ENCODE peak calls at places on chromosomes 16 and 17, in five cellular contexts. A is stomach, C is GM23338, T is K562, V is sigmoid colon. K is an unnamed sample. For H3K4me1, the result is how much of the 10 kb centered on the place peaks cover.

GRCh38 chr16:85458952-85459351 is 154.2 kb upstream of the GSE1 start:
- DNase-seq in A (peak), C (no peak), T (no peak), V (no peak), K (no peak)

GRCh38 chr17:1241904-1242303 is 28.3 kb upstream of the BHLHA9 start:
- DNase-seq in A (no peak), C (no peak), T (no peak), V (peak), K (no peak)

GRCh38 chr17:33515974-33516373 is 222.9 kb upstream of the ASIC2 start:
- DNase-seq in A (no peak), C (no peak), T (no peak), V (no peak), K (no peak)

GRCh38 chr16:82176204-82176603 is 6.2 kb upstream of the MPHOSPH6 start:
- DNase-seq in A (no peak), C (no peak), T (no peak), V (no peak), K (no peak)

GRCh38 chr17:8503368-8503767 is 67.7 kb downstream of the NDEL1 start:
- DNase-seq in A (no peak), C (no peak), T (no peak), V (no peak), K (no peak)

GRCh38 chr16:55302635-55303034 is 21.4 kb upstream of the IRX6 start:
- DNase-seq in A (no peak), C (peak), T (no peak), V (no peak), K (no peak)

GRCh38 chr17:20120835-20121234 is 111.7 kb downstream of the SPECC1 start:
- DNase-seq in A (no peak), C (no peak), T (no peak), V (no peak), K (no peak)

GRCh38 chr16:14056970-14057369 is 14.1 kb upstream of the MRTFB start:
- DNase-seq in A (no peak), C (no peak), T (no peak), V (no peak), K (no peak)

GRCh38 chr16:69880640-69881133 is 70.4 kb upstream of the CLEC18A start:
- DNase-seq in A (no peak), C (no peak), T (no peak), V (no peak), K (no peak)

GRCh38 chr17:80799553-80800403 is 191.9 kb upstream of the CHMP6 start:
- DNase-seq in A (no peak), C (no peak), T (no peak), V (no peak), K (no peak)

GRCh38 chr17:47862621-47863440 is 11.9 kb upstream of the SP6 start:
- DNase-seq in A (no peak), C (no peak), T (no peak), V (no peak), K (no peak)

GRCh38 chr16:23857256-23857891 is 21.6 kb downstream of the PRKCB start:
- DNase-seq in A (no peak), C (no peak), T (no peak), V (no peak), K (no peak)

GRCh38 chr16:23856345-23856744 is 20.6 kb downstream of the PRKCB start:
- DNase-seq in A (no peak), C (no peak), T (no peak), V (no peak), K (no peak)

GRCh38 chr16:23859713-23860269 is 24.0 kb downstream of the PRKCB start:
- DNase-seq in A (no peak), C (no peak), T (no peak), V (no peak), K (no peak)

GRCh38 chr16:23858496-23859062 is 22.8 kb downstream of the PRKCB start:
- DNase-seq in A (no peak), C (no peak), T (no peak), V (no peak), K (no peak)

GRCh38 chr16:23857901-23858300 is 22.1 kb downstream of the PRKCB start:
- DNase-seq in A (no peak), C (no peak), T (no peak), V (no peak), K (no peak)
- H3K4me1 ChIP-seq in A (under half), C (under half), T (half or more), V (under half), K (under half)

GRCh38 chr17:77475012-77475976 is 334.5 kb downstream of the SEC14L1 start:
- DNase-seq in A (no peak), C (no peak), T (no peak), V (no peak), K (no peak)
- TF ChIP-seq POLR2AphosphoS5 in A (no peak), C (no peak), T (no peak), V (no peak), K (peak)

DNA sequence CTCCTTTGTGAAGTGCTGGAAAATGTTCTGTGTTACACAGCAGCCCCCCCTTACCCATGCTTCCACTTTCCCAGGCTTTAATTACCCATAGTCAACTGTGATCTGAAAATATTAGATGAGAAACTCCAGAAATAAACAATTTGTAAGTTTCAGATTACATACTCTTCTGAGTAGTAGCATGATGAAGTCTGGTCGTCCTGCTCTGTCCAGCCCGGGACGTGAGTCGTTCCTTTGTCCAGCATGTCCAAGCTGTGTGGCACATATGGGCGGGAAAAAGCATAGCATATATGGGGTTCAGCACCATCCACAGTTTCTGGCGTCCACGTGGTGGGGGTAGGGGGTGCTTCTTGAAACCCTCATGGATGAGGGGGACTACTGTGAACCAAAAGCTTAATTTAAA is 83.5 kb downstream of the BANP start:
- DNase-seq in A (no peak), C (no peak), T (no peak), V (no peak), K (no peak)
- H3K4me3 ChIP-seq in A (no peak), C (no peak), T (no peak), V (no peak), K (no peak)

GRCh38 chr16:89312194-89312593 is 94.7 kb downstream of the ZNF778 start:
- DNase-seq in A (no peak), C (no peak), T (no peak), V (no peak), K (no peak)

GRCh38 chr16:89314858-89315257 is 97.4 kb downstream of the ZNF778 start:
- DNase-seq in A (no peak), C (no peak), T (no peak), V (no peak), K (no peak)

GRCh38 chr16:89314357-89314756 is 96.9 kb downstream of the ZNF778 start:
- DNase-seq in A (no peak), C (no peak), T (no peak), V (no peak), K (no peak)

GRCh38 chr16:89312598-89313299 is 95.2 kb downstream of the ZNF778 start:
- DNase-seq in A (no peak), C (no peak), T (no peak), V (no peak), K (no peak)

DNA sequence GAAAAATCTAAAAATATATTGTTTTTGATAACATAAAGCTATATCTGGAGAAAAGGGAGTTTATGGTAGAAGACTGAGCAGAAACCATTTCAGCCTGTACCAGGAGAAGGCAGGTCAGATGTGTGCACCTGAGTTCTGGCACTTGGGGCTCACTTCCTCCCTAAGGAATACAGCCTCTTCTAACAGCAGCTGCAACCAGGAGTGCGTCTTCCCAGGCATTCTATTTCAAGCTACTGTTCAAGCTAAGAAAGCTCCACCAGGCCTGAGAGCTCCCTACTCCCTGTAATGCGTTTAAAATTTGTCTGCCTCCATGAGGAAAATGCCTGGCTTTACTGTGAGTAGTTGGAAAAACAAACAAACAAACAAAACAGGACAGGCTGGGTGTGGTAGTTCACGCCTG is 96.1 kb downstream of the ZNF778 start:
- DNase-seq in A (no peak), C (no peak), T (no peak), V (no peak), K (no peak)
- H3K4me1 ChIP-seq in A (under half), C (under half), T (under half), V (under half), K (half or more)

DNA sequence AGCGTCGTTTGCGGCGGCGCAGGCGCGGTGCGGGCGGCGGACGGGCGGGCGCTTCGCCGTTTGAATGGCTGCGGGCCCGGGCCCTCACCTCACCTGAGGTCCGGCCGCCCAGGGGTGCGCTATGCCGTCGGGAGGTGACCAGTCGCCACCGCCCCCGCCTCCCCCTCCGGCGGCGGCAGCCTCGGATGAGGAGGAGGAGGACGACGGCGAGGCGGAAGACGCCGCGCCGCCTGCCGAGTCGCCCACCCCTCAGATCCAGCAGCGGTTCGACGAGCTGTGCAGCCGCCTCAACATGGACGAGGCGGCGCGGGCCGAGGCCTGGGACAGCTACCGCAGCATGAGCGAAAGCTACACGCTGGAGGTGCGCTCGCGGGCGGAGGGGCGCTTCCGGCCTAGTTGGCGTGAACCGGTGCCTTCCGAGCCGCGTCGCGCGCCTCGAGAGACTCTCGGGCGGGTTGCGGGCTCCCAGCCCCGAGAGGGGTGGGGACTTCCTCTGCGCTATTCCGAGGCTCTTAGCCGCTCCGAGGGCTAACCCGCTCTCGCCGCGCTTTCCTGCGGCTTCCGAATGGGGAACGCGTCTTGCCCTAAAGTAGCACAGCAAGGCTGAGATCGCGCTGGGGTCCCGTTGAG is at the start of gene RBL2:
- DNase-seq in A (peak), C (peak), T (peak), V (peak), K (peak)
- TF ChIP-seq POLR2AphosphoS5 in A (peak), C (peak), T (peak), V (no peak), K (peak)